ENCODE peak calls at places on chromosomes 13 and 19, in eight cellular contexts. G is A549, B is GM23338, Z is DND-41, U is GM23248, F is IMR-90, A is fibroblast of lung, V is hepatocyte. X is an unnamed sample.

GRCh38 chr19:46413262-46414031 is at the start of gene CCDC8:
- DNase-seq in U (peak; percentile 74), Z (no peak), A (peak; percentile 98), B (peak; percentile 98), G (no peak), V (peak; percentile 97), F (peak; percentile 92), X (no peak)

GRCh38 chr19:45782820-45783785 is 813 bp upstream of the DMPK start:
- DNase-seq in B (no peak), V (no peak), U (peak; percentile 92), A (peak; percentile 65), G (peak; percentile 84), Z (no peak), F (peak; percentile 71), X (no peak)

GRCh38 chr19:13859361-13859880 is 17.5 kb upstream of the NANOS3 start:
- DNase-seq in A (peak; percentile 67), F (peak; percentile 58), G (no peak), V (no peak), Z (no peak), B (no peak), U (peak; percentile 70), X (no peak)

GRCh38 chr19:40221858-40222619 is 3.9 kb upstream of the TTC9B start:
- DNase-seq in G (peak; percentile 100), B (peak; percentile 95), F (peak; percentile 90), U (peak; percentile 91), V (peak; percentile 82), Z (peak; percentile 80), A (peak; percentile 83), X (peak; percentile 81)

GRCh38 chr19:13172335-13173128 is 22.3 kb downstream of the IER2 start:
- DNase-seq in F (peak; percentile 83), V (peak; percentile 76), Z (no peak), U (peak; percentile 92), B (no peak), G (peak; percentile 60), A (peak; percentile 87), X (no peak)

GRCh38 chr19:17469371-17470203 is 737 bp upstream of the SLC27A1 start:
- DNase-seq in G (peak; percentile 57), U (peak; percentile 99), A (peak; percentile 93), B (peak; percentile 98), F (peak; percentile 89), Z (peak; percentile 78), V (peak; percentile 96), X (peak; percentile 92)

GRCh38 chr13:37954191-37954590 is 84.6 kb upstream of the TRPC4 start:
- DNase-seq in V (no peak), A (no peak), F (no peak), Z (no peak), U (no peak), G (no peak), B (no peak), X (no peak)

GRCh38 chr19:16106121-16106520 is 5.6 kb upstream of the RAB8A start:
- DNase-seq in B (no peak), A (peak; percentile 59), V (no peak), U (peak; percentile 78), Z (no peak), G (no peak), F (peak; percentile 53), X (peak; percentile 28)

GRCh38 chr13:43057653-43058317 is 34.4 kb downstream of the DNAJC15 start:
- DNase-seq in Z (peak; percentile 77), G (no peak), A (peak; percentile 58), B (peak; percentile 27), U (no peak), F (no peak), V (no peak), X (peak; percentile 23)

GRCh38 chr13:73767191-73767741 is 366.9 kb downstream of the KLF12 start:
- DNase-seq in Z (no peak), V (peak; percentile 14), F (peak; percentile 70), B (peak; percentile 87), A (peak; percentile 45), U (no peak), G (no peak), X (peak; percentile 27)

GRCh38 chr13:113155201-113155600 is 3.2 kb upstream of the PROZ start:
- DNase-seq in V (no peak), G (no peak), B (no peak), A (no peak), Z (no peak), U (peak; percentile 15), F (no peak), X (no peak)

GRCh38 chr13:75771818-75772217 is 135.7 kb downstream of the LMO7 start:
- DNase-seq in V (no peak), B (no peak), U (peak; percentile 86), Z (no peak), A (peak; percentile 93), G (peak; percentile 27), F (peak; percentile 91), X (no peak)

GRCh38 chr13:75766636-75767035 is 130.5 kb downstream of the LMO7 start:
- DNase-seq in B (no peak), G (no peak), V (no peak), A (no peak), F (no peak), U (no peak), Z (no peak), X (no peak)

GRCh38 chr13:75774176-75774575 is 138.0 kb downstream of the LMO7 start:
- DNase-seq in Z (no peak), B (no peak), V (no peak), F (peak; percentile 46), U (peak; percentile 48), G (no peak), A (no peak), X (no peak)

GRCh38 chr13:75770164-75771145 is 134.3 kb downstream of the LMO7 start:
- DNase-seq in V (no peak), Z (no peak), U (peak; percentile 43), B (no peak), G (no peak), A (peak; percentile 56), F (peak; percentile 65), X (no peak)

GRCh38 chr13:75769141-75769905 is 133.2 kb downstream of the LMO7 start:
- DNase-seq in V (no peak), Z (no peak), F (no peak), A (no peak), B (no peak), U (no peak), G (no peak), X (no peak)
- H3K4me2 ChIP-seq in V (peak overlapping the region; percentile 48), Z (no peak overlapping the region), F (no peak overlapping the region), A (no peak overlapping the region), B (no peak overlapping the region), U (peak overlapping the region; percentile 16), G (peak overlapping the region; percentile 73), X (no peak overlapping the region)

GRCh38 chr19:54030895-54031586 is 32.7 kb downstream of the VSTM1 start:
- DNase-seq in V (no peak), U (peak; percentile 50), Z (no peak), B (peak; percentile 71), G (no peak), F (peak; percentile 24), A (no peak), X (peak; percentile 14)
- H3K4me2 ChIP-seq in V (no peak overlapping the region), U (peak overlapping the region; percentile 67), Z (no peak overlapping the region), B (no peak overlapping the region), G (peak overlapping the region; percentile 58), F (peak overlapping the region; percentile 71), A (peak overlapping the region; percentile 2), X (no peak overlapping the region)

DNA sequence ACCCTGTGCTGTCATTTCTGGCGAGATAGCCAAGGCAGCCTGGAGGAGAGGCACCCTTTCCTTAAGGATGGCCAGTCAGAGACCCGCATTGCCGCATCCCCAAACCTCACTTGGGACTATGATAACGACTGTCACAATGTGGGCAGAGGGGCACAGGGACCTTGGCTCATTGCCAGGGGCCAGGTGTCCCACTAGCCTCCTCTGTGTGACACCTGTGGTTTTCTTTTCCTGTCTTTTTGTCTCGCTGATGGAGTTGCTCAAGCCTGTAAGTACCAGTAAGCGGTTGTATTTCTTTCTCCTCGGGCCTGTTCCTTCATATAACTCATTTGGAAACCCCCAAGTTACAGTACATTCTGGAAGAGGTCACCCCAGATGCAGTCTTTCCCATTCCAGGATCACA is 59.5 kb downstream of the TDRD12 start:
- DNase-seq in U (no peak), G (no peak), A (no peak), F (no peak), Z (no peak), V (no peak), B (peak; percentile 35), X (no peak)
- H3K4me2 ChIP-seq in U (no peak overlapping the region), G (no peak overlapping the region), A (no peak overlapping the region), F (no peak overlapping the region), Z (no peak overlapping the region), V (no peak overlapping the region), B (peak overlapping the region; percentile 12), X (no peak overlapping the region)

GRCh38 chr19:31332096-31332495 is 17.1 kb downstream of the TSHZ3 start:
- DNase-seq in F (peak; percentile 79), A (peak; percentile 76), G (no peak), V (no peak), U (peak; percentile 44), Z (no peak), B (no peak), X (no peak)

GRCh38 chr19:31334849-31335624 is 14.2 kb downstream of the TSHZ3 start:
- DNase-seq in Z (no peak), B (no peak), F (peak; percentile 60), U (peak; percentile 36), G (no peak), A (peak; percentile 53), V (no peak), X (no peak)

GRCh38 chr19:31331536-31331935 is 17.7 kb downstream of the TSHZ3 start:
- DNase-seq in A (no peak), Z (no peak), V (no peak), B (no peak), U (no peak), G (no peak), F (no peak), X (no peak)

GRCh38 chr19:31335716-31336115 is 13.5 kb downstream of the TSHZ3 start:
- DNase-seq in Z (no peak), V (no peak), F (no peak), A (no peak), U (no peak), B (no peak), G (no peak), X (no peak)

DNA sequence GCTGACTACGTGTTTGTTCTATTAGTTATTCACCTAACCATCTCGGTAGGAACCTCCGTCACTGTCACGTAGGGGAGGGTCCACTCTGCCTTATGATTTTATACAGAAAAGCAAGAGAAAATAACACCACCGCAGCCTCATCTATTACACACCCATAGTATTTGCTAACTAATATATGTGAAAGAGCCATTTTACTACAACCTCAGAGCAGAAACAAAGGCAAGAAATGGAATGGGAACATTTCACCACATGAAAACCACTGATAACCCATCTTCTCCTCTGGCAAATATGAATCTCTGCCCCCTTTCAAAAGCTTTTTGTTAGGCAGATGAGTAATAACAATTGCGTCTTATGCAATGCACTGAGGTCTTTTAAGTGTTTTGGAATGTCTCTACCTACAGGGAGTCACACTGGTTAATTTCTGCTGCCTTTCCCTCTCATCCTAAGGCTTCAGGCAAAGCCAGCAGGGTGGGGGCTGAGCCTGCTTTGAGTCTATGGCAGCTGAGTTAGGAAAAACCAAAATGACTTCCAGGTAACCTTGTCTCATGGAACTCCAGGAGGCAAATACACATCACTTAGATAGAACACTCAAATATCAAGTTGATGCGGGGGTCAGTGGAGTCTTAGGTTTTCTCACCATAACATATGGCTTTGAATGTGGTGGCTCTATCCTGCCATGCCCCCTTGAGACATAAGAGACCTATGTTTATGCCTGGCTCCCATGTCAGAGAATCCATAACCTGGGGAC is 15.0 kb downstream of the TSHZ3 start:
- DNase-seq in Z (no peak), U (peak; percentile 71), B (peak; percentile 45), G (no peak), A (peak; percentile 87), F (peak; percentile 74), V (no peak), X (no peak)
- H3K4me2 ChIP-seq in Z (no peak overlapping the region), U (peak overlapping the region; percentile 29), B (peak overlapping the region; percentile 33), G (no peak overlapping the region), A (peak overlapping the region; percentile 37), F (peak overlapping the region; percentile 20), V (no peak overlapping the region), X (no peak overlapping the region)